ENCODE peak calls at places on chromosome 22, in six cellular contexts. V, M, X, B, I and P are unnamed samples.

GRCh38 chr22:22462813-22463567 is 45.6 kb downstream of the ZNF280B start:
- DNase-seq in V (no peak), M (no peak), X (no peak), B (no peak), I (no peak), P (peak; percentile 53)

GRCh38 chr22:50232481-50233151 is 12.2 kb downstream of the TUBGCP6 start:
- DNase-seq in V (no peak), M (no peak), X (no peak), B (no peak), I (no peak), P (no peak)

GRCh38 chr22:24156915-24157782 is 24.1 kb upstream of the SUSD2 start:
- DNase-seq in V (peak; percentile 88), M (peak; percentile 78), X (peak; percentile 86), B (peak; percentile 87), I (peak; percentile 91), P (peak; percentile 96)

GRCh38 chr22:30887418-30887817 is 81.2 kb downstream of the MORC2 start:
- DNase-seq in V (peak; percentile 39), M (no peak), X (no peak), B (no peak), I (peak; percentile 12), P (no peak)

GRCh38 chr22:23397618-23398567 is 182.2 kb downstream of the IGLL1 start:
- DNase-seq in V (no peak), M (no peak), X (no peak), B (no peak), I (no peak), P (no peak)

GRCh38 chr22:45997077-45997774 is 20.3 kb upstream of the WNT7B start:
- DNase-seq in V (peak; percentile 73), M (peak; percentile 86), X (no peak), B (peak; percentile 63), I (peak; percentile 85), P (peak; percentile 20)

GRCh38 chr22:49670610-49671330 is 156.9 kb downstream of the BRD1 start:
- DNase-seq in V (peak; percentile 61), M (peak; percentile 57), X (no peak), B (peak; percentile 23), I (peak; percentile 28), P (no peak)

GRCh38 chr22:20956258-20957117 is 10.6 kb upstream of the AIFM3 start:
- DNase-seq in V (no peak), M (no peak), X (no peak), B (no peak), I (peak; percentile 85), P (peak; percentile 92)

GRCh38 chr22:20065896-20066616 is 14.0 kb upstream of the DGCR8 start:
- DNase-seq in V (no peak), M (no peak), X (no peak), B (no peak), I (no peak), P (no peak)

GRCh38 chr22:47381240-47381639 is 618.8 kb downstream of the TBC1D22A start:
- DNase-seq in V (peak; percentile 33), M (no peak), X (no peak), B (no peak), I (no peak), P (no peak)

GRCh38 chr22:47446821-47447810 is 684.7 kb downstream of the TBC1D22A start:
- DNase-seq in V (peak; percentile 15), M (no peak), X (no peak), B (no peak), I (no peak), P (no peak)

GRCh38 chr22:23073506-23074229 is 3.3 kb downstream of the GNAZ start:
- DNase-seq in V (peak; percentile 50), M (no peak), X (no peak), B (no peak), I (no peak), P (no peak)

GRCh38 chr22:50027639-50028537 is 15.3 kb upstream of the IL17REL start:
- DNase-seq in V (no peak), M (no peak), X (no peak), B (peak; percentile 87), I (no peak), P (no peak)

GRCh38 chr22:46661221-46661851 is 41.1 kb downstream of the GRAMD4 start:
- DNase-seq in V (no peak), M (peak; percentile 77), X (no peak), B (no peak), I (peak; percentile 60), P (no peak)

GRCh38 chr22:30038219-30038618 is 42.0 kb upstream of the HORMAD2 start:
- DNase-seq in V (no peak), M (no peak), X (no peak), B (peak; percentile 64), I (no peak), P (no peak)

GRCh38 chr22:46614070-46614931 is 5.9 kb upstream of the GRAMD4 start:
- DNase-seq in V (no peak), M (no peak), X (no peak), B (no peak), I (no peak), P (no peak)

GRCh38 chr22:19942886-19943664 is 1.5 kb upstream of the TXNRD2 start:
- DNase-seq in V (peak; percentile 57), M (no peak), X (no peak), B (no peak), I (no peak), P (peak; percentile 77)

GRCh38 chr22:46679711-46680269 is 58.3 kb downstream of the CERK start:
- DNase-seq in V (no peak), M (no peak), X (no peak), B (no peak), I (no peak), P (no peak)

GRCh38 chr22:33819743-33820142 is 100.5 kb downstream of the LARGE1 start:
- DNase-seq in V (no peak), M (no peak), X (no peak), B (no peak), I (no peak), P (no peak)

GRCh38 chr22:45336971-45337431 is 27.3 kb downstream of the FAM118A start:
- DNase-seq in V (no peak), M (peak; percentile 71), X (no peak), B (peak; percentile 84), I (peak; percentile 53), P (no peak)

GRCh38 chr22:49208768-49209252 is 618.9 kb downstream of the BRD1 start:
- DNase-seq in V (peak; percentile 25), M (no peak), X (no peak), B (peak; percentile 9), I (peak; percentile 12), P (peak; percentile 5)

GRCh38 chr22:17922925-17923898 is 101.1 kb downstream of the MICAL3 start:
- DNase-seq in V (no peak), M (no peak), X (no peak), B (no peak), I (no peak), P (peak; percentile 30)

GRCh38 chr22:28813772-28814518 is 13.6 kb upstream of the XBP1 start:
- DNase-seq in V (no peak), M (no peak), X (no peak), B (peak; percentile 83), I (peak; percentile 75), P (peak; percentile 36)

GRCh38 chr22:46632646-46633249 is 12.6 kb downstream of the GRAMD4 start:
- DNase-seq in V (no peak), M (no peak), X (no peak), B (no peak), I (no peak), P (no peak)

GRCh38 chr22:39299829-39300178 is 19.6 kb downstream of the RPL3 start:
- DNase-seq in V (no peak), M (no peak), X (no peak), B (no peak), I (no peak), P (peak; percentile 35)

GRCh38 chr22:40894417-40894816 is 32.5 kb upstream of the DNAJB7 start:
- DNase-seq in V (no peak), M (no peak), X (no peak), B (no peak), I (no peak), P (no peak)

GRCh38 chr22:41557401-41558240 is 3.2 kb upstream of the CSDC2 start:
- DNase-seq in V (no peak), M (peak; percentile 71), X (no peak), B (peak; percentile 78), I (peak; percentile 57), P (no peak)